ENCODE peak calls at places on chromosomes 13 and 19, in seven cellular contexts. M is MCF 10A; V is activated B cell treated with CpG ODN at 0.5 μM for 24 hours; X is right cardiac atrium; F is astrocyte of the hippocampus; H is stimulated activated CD4-positive, alpha-beta T cell treated with anti-CD3 and anti-CD28 coated beads, TNF-alpha, amount 100 ng/mL, for 24 hours; U is left ventricle myocardium inferior. K is an unnamed sample.

GRCh38 chr19:16327501-16327900 is 2.9 kb downstream of the KLF2 start:
- DNase-seq in H (no peak), V (no peak), X (no peak), F (no peak), M (no peak), U (no peak), K (no peak)

GRCh38 chr19:6457958-6458694 is 1.5 kb downstream of the SLC25A23 start:
- DNase-seq in H (no peak), F (no peak), M (no peak), U (no peak), V (no peak), X (no peak), K (no peak)

GRCh38 chr19:29630661-29631060 is 24.6 kb downstream of the POP4 start:
- DNase-seq in H (no peak), X (no peak), V (no peak), F (no peak), M (no peak), U (no peak), K (no peak)

GRCh38 chr13:19862511-19863313 is 737 bp downstream of the ZMYM5 start:
- DNase-seq in U (peak), X (no peak), V (peak), M (peak), H (peak), F (peak), K (no peak)

GRCh38 chr19:1106841-1107654 is 3.3 kb downstream of the GPX4 start:
- DNase-seq in V (no peak), M (peak), X (peak), U (no peak), H (no peak), F (no peak), K (no peak)

GRCh38 chr13:111007209-111007608 is 92.3 kb upstream of the ANKRD10 start:
- DNase-seq in F (no peak), H (no peak), X (no peak), U (no peak), M (no peak), V (no peak), K (no peak)

GRCh38 chr13:90947976-90948375 is 399.5 kb upstream of the MIR17HG start:
- DNase-seq in M (no peak), U (no peak), H (no peak), X (no peak), V (no peak), F (peak), K (no peak)

GRCh38 chr13:51731759-51732158 is 72.2 kb downstream of the DHRS12 start:
- DNase-seq in V (no peak), X (no peak), H (no peak), F (peak), U (no peak), M (peak), K (no peak)

GRCh38 chr19:40465025-40465780 is at the start of gene BLVRB:
- DNase-seq in V (no peak), U (no peak), X (no peak), F (peak), M (peak), H (peak), K (no peak)

GRCh38 chr13:70964124-70964523 is 855.9 kb upstream of the KLHL1 start:
- DNase-seq in U (no peak), M (peak), X (no peak), V (no peak), H (no peak), F (no peak), K (no peak)

GRCh38 chr13:51914137-51914493 is 52.3 kb downstream of the CCDC70 start:
- DNase-seq in F (no peak), V (no peak), M (no peak), H (no peak), X (no peak), U (no peak), K (no peak)

GRCh38 chr13:59337070-59337469 is 826.7 kb downstream of the DIAPH3 start:
- DNase-seq in U (no peak), X (no peak), F (no peak), M (no peak), H (no peak), V (no peak), K (no peak)

GRCh38 chr19:32543107-32543900 is 37.7 kb upstream of the PDCD5 start:
- DNase-seq in U (no peak), M (peak), F (peak), X (no peak), V (no peak), H (no peak), K (no peak)

GRCh38 chr13:50589651-50590054 is 253.8 kb downstream of the DLEU7 start:
- DNase-seq in X (no peak), V (no peak), H (no peak), M (peak), F (peak), U (no peak), K (no peak)

GRCh38 chr19:35029737-35030256 is 473 bp upstream of the SCN1B start:
- DNase-seq in F (no peak), U (no peak), M (no peak), X (peak), H (no peak), V (no peak), K (no peak)